ENCODE peak calls at places on chromosomes 12 and 14, in ten cellular contexts. I is glutamatergic neuron, D is heart right ventricle, L is AG10803, H is SK-N-SH, F is B cell, G is MCF 10A, O is Calu3, J is IMR-90, A is hepatocyte. U is an unnamed sample.

GRCh38 chr12:109951136-109951535 is 45.0 kb downstream of the GIT2 start:
- DNase-seq in O (peak; percentile 12), D (no peak), I (no peak), H (no peak), A (no peak), G (peak; percentile 17), F (no peak), L (peak; percentile 88), J (peak; percentile 96), U (no peak)

GRCh38 chr14:101992708-101993107 is 28.3 kb downstream of the DYNC1H1 start:
- DNase-seq in I (no peak), A (no peak), D (no peak), L (no peak), J (no peak), G (no peak), O (no peak), F (peak; percentile 68), H (no peak), U (no peak)

GRCh38 chr14:58826845-58827686 is 189.3 kb downstream of the DACT1 start:
- DNase-seq in L (no peak), D (no peak), F (no peak), J (no peak), O (no peak), G (no peak), H (no peak), I (no peak), A (no peak), U (no peak)

GRCh38 chr12:85740190-85740589 is 96.0 kb downstream of the RASSF9 start:
- DNase-seq in O (no peak), H (no peak), F (no peak), D (no peak), G (no peak), A (no peak), J (no peak), I (no peak), L (peak; percentile 66), U (no peak)

GRCh38 chr14:103029936-103030335 is 27.4 kb downstream of the CDC42BPB start:
- DNase-seq in L (no peak), D (no peak), H (no peak), G (no peak), O (no peak), J (no peak), F (no peak), I (no peak), A (no peak), U (no peak)

GRCh38 chr12:7705846-7706245 is 5.4 kb upstream of the DPPA3 start:
- DNase-seq in H (no peak), O (no peak), J (no peak), D (no peak), A (no peak), L (no peak), G (no peak), F (no peak), I (no peak), U (no peak)

GRCh38 chr12:90851800-90852718 is 102.9 kb downstream of the CCER1 start:
- DNase-seq in D (no peak), J (no peak), L (no peak), A (no peak), G (no peak), I (no peak), O (no peak), H (no peak), F (no peak), U (no peak)

GRCh38 chr12:52278530-52278929 is 4.1 kb downstream of the KRT86 start:
- DNase-seq in F (no peak), J (no peak), L (no peak), O (no peak), A (no peak), G (no peak), D (no peak), I (no peak), H (no peak), U (no peak)

GRCh38 chr12:3281588-3282150 is 204.5 kb downstream of the TSPAN9 start:
- DNase-seq in A (peak; percentile 46), O (no peak), D (peak; percentile 42), F (no peak), J (no peak), G (no peak), H (peak; percentile 88), I (no peak), L (no peak), U (no peak)

GRCh38 chr12:3284411-3284810 is 206.6 kb upstream of the PRMT8 start:
- DNase-seq in D (no peak), J (no peak), L (no peak), F (no peak), A (no peak), H (no peak), I (no peak), O (no peak), G (no peak), U (no peak)

GRCh38 chr12:3282271-3282670 is 205.1 kb downstream of the TSPAN9 start:
- DNase-seq in A (no peak), O (no peak), J (no peak), I (no peak), L (no peak), F (no peak), H (no peak), G (no peak), D (no peak), U (no peak)

GRCh38 chr12:3280967-3281366 is 203.8 kb downstream of the TSPAN9 start:
- DNase-seq in G (no peak), A (no peak), L (no peak), D (no peak), H (peak; percentile 66), O (no peak), F (no peak), I (no peak), J (no peak), U (no peak)

DNA sequence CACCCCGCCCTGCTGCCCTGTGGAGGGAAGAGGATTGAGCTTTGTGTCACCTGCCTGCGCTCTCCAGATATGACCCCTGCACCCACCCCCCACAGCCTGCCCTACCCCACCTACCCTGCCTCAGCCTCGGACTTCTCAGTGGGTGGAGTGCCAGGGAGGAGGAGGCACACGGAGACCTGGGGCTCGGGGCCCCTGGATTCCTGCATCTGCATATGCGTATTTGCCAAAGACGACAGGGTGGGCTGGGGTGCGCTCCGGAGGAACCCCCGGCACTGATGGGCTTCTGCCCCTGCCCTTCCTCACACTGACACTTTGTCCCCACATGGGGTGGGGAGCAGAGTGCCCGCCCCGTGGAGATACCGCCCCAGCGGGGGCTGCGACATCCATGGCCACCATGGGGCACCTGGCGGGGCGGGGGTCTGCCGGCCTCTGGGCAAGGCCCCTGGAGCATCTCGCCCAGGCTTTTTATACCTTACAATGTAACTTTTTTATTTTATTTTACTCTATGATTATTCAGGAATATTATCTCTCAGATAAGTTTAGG is 206.0 kb downstream of the TSPAN9 start:
- DNase-seq in G (no peak), J (no peak), A (no peak), H (no peak), O (no peak), I (no peak), F (no peak), L (no peak), D (no peak), U (no peak)
- TF ChIP-seq CTCF in G (no peak), J (no peak), A (no peak), H (no peak), O (no peak), I (no peak), F (no peak), L (no peak), D (no peak), U (no peak)

GRCh38 chr12:50055831-50056628 is 1.4 kb upstream of the ASIC1 start:
- DNase-seq in F (peak; percentile 88), G (peak; percentile 61), O (peak; percentile 49), J (peak; percentile 46), A (peak; percentile 76), I (peak; percentile 65), L (peak; percentile 30), D (no peak), H (peak; percentile 86), U (no peak)

GRCh38 chr12:50058743-50059312 is 1.4 kb downstream of the ASIC1 start:
- DNase-seq in G (no peak), L (no peak), A (no peak), J (no peak), F (no peak), H (no peak), D (no peak), O (no peak), I (no peak), U (no peak)

GRCh38 chr12:50056629-50056976 is 793 bp upstream of the ASIC1 start:
- DNase-seq in A (no peak), O (no peak), F (no peak), L (no peak), I (no peak), G (no peak), D (no peak), J (no peak), H (no peak), U (no peak)

GRCh38 chr12:50057896-50058670 is 687 bp downstream of the ASIC1 start:
- DNase-seq in I (no peak), A (no peak), O (no peak), D (no peak), G (no peak), L (no peak), H (no peak), J (no peak), F (peak; percentile 45), U (no peak)

DNA sequence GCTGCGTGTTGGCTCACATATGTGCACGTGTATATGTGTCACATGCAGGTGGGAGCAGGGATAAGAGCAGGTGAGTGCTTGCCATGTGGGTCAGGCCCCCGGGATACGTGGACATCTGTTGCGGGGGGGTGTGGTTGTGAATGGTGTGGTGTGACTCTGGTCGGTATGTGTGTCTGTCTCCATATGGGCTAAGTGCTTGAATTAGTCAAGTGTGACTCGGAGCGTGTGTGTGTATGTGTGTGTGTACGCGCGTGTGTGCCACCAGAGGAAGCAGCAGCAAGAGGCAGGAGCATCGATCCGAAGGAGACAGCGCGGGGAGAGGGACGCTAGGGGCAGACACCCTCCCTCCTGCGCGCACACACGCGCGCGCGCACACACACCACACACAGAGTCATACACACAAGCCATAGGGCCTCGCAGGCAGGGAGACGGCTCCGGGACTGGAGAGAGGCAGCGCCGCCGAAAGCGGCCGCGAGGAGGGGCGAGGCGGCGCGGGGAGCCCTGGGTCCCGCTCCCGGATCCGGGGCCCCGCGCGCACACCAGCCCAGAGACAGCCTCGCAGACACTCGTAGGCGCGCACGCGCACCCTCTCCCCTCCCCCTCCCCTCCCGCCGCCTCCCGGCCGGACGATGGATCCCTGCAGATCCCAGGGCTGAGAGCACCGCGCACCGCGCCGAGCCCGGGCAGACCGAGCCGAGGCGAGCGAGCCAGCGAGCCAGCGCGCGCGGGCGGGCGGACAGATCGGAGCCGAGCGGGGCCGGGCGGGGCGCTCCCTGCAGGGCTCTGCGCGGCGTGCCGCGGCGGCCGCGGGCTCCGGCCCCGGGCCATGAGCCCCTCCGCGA is at the start of gene ASIC1:
- DNase-seq in O (peak; percentile 61), L (peak; percentile 63), J (peak; percentile 67), G (peak; percentile 49), H (peak; percentile 95), A (peak; percentile 85), D (peak; percentile 79), I (peak; percentile 84), F (peak; percentile 75), U (peak; percentile 67)
- TF ChIP-seq CTCF in O (no peak), L (no peak), J (no peak), G (no peak), H (no peak), A (no peak), D (peak; percentile 16), I (no peak), F (no peak), U (peak; percentile 29)

GRCh38 chr12:26001530-26001929 is 43.0 kb downstream of the RASSF8 start:
- DNase-seq in G (no peak), J (no peak), D (no peak), F (no peak), O (no peak), A (no peak), L (no peak), H (no peak), I (no peak), U (no peak)
- TF ChIP-seq CTCF in G (no peak), J (peak; percentile 15), D (no peak), F (no peak), O (no peak), A (peak; percentile 5), L (no peak), H (peak; percentile 10), I (no peak), U (no peak)

DNA sequence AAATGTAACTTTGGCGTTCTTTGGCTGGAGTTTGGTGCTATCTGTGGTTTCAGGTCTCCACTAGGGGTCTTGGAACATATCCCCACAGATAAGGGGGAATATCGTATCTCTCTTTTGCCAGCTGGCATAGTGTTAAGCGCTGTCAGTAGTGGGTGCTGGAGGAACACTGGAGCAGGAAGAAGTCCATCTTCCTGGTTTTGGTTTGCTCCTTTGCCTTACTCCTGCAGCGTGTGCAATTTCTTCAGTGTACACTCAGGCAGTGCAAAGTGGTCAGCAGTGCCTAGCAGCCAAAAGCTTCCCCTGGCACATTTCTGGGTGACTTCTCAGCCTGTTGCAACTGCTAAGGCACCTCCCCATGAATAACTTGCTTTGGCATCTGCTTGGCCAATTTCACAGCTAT is 11.7 kb upstream of the RIPK3 start:
- DNase-seq in A (no peak), G (peak; percentile 45), L (peak; percentile 69), D (no peak), F (no peak), J (peak; percentile 43), H (no peak), I (no peak), O (no peak), U (no peak)
- TF ChIP-seq CTCF in A (no peak), G (no peak), L (no peak), D (no peak), F (no peak), J (no peak), H (peak; percentile 17), I (no peak), O (no peak), U (peak; percentile 10)

U was measured in progenitor cell of endocrine pancreas.